ENCODE peak calls at places on chromosomes 6 and 20, in five cellular contexts. C is breast epithelium, N is lower lobe of right lung, H is right lobe of liver, X is WERI-Rb-1. S is an unnamed sample.

GRCh38 chr6:125232466-125232865 is 69.3 kb downstream of the HDDC2 start:
- DNase-seq in C (no peak), N (no peak), H (no peak), X (no peak), S (no peak)

GRCh38 chr20:54340667-54341081 is 132.8 kb downstream of the PFDN4 start:
- DNase-seq in C (no peak), N (no peak), H (no peak), X (no peak), S (no peak)

GRCh38 chr6:163302747-163303146 is 111.8 kb upstream of the QKI start:
- DNase-seq in C (no peak), N (no peak), H (no peak), X (no peak), S (no peak)

GRCh38 chr20:11431613-11432012 is 486.1 kb upstream of the BTBD3 start:
- DNase-seq in C (no peak), N (no peak), H (no peak), X (no peak), S (no peak)

GRCh38 chr6:90469906-90470305 is 117.0 kb downstream of the MAP3K7 start:
- DNase-seq in C (no peak), N (no peak), H (no peak), X (no peak), S (no peak)

GRCh38 chr6:26172496-26172958 is 85.3 kb downstream of the HFE start:
- DNase-seq in C (no peak), N (no peak), H (no peak), X (no peak), S (no peak)

GRCh38 chr6:52596371-52597028 is 19.6 kb upstream of the TRAM2 start:
- DNase-seq in C (no peak), N (no peak), H (no peak), X (no peak), S (no peak)

GRCh38 chr20:62900692-62901584 is 25.4 kb downstream of the DIDO1 start:
- DNase-seq in C (no peak), N (no peak), H (peak; percentile 41), X (peak; percentile 37), S (no peak)

GRCh38 chr6:121652726-121653623 is 217.5 kb downstream of the GJA1 start:
- DNase-seq in C (no peak), N (no peak), H (no peak), X (no peak), S (no peak)

GRCh38 chr6:79468116-79468515 is 69.1 kb downstream of the LCA5 start:
- DNase-seq in C (no peak), N (no peak), H (no peak), X (no peak), S (no peak)

GRCh38 chr6:6968357-6968730 is 139.4 kb upstream of the RREB1 start:
- DNase-seq in C (no peak), N (no peak), H (no peak), X (no peak), S (no peak)

GRCh38 chr20:48897298-48898044 is 24.0 kb upstream of the ARFGEF2 start:
- DNase-seq in C (no peak), N (no peak), H (no peak), X (no peak), S (no peak)

GRCh38 chr20:33796263-33796906 is 14.8 kb upstream of the CHMP4B start:
- DNase-seq in C (peak; percentile 75), N (peak; percentile 62), H (no peak), X (no peak), S (no peak)

GRCh38 chr20:53834044-53834442 is 236.4 kb downstream of the BCAS1 start:
- DNase-seq in C (no peak), N (no peak), H (no peak), X (no peak), S (no peak)

GRCh38 chr6:166672146-166672545 is 45.1 kb upstream of the RPS6KA2 start:
- DNase-seq in C (peak; percentile 14), N (no peak), H (no peak), X (no peak), S (no peak)

GRCh38 chr6:166670013-166670412 is 43.0 kb upstream of the RPS6KA2 start:
- DNase-seq in C (no peak), N (no peak), H (no peak), X (no peak), S (no peak)

GRCh38 chr6:166672624-166673165 is 45.6 kb upstream of the RPS6KA2 start:
- DNase-seq in C (peak; percentile 30), N (no peak), H (no peak), X (no peak), S (no peak)

GRCh38 chr6:166670894-166671293 is 43.8 kb upstream of the RPS6KA2 start:
- DNase-seq in C (no peak), N (no peak), H (no peak), X (no peak), S (no peak)

DNA sequence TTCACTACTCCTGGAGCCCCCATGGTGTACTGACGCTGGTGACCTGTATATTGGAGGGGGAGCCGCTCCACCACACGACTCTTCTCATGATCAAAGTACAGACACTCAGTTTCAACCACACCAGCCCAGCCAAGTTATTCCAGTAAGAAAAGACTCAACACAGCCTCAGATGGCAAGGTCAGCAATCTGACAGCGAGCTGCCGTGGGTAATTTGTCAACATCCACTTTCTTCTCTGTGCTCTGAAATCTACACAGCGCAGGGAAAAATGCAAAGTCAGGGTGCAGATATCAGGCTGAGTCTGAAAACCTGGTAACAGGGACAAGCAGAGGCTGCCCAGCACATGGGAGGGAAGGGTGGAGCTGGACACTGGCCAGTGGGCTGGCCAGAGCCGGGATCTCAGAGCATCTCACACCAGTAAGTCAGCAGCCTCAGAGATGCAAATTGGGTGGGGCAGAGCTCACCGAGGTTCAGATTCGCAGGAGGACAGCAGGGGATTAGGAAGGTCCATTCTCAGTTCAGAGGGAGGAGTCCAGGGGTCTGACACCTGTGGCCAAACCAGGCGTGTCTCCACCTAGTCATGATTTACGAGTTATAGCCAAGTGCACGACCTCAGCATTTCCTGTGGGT is 44.5 kb upstream of the RPS6KA2 start:
- DNase-seq in C (peak; percentile 24), N (no peak), H (no peak), X (peak; percentile 43), S (no peak)
- H3K27ac ChIP-seq in C (no peak overlapping the region), N (no peak overlapping the region), H (no peak overlapping the region), X (no peak overlapping the region), S (no peak overlapping the region)

GRCh38 chr6:168322966-168323365 is 3.4 kb upstream of the DACT2 start:
- DNase-seq in C (no peak), N (no peak), H (no peak), X (no peak), S (no peak)

GRCh38 chr6:168318579-168319278 is 848 bp downstream of the DACT2 start:
- DNase-seq in C (no peak), N (no peak), H (no peak), X (no peak), S (no peak)

GRCh38 chr6:168318090-168318489 is 1.5 kb downstream of the DACT2 start:
- DNase-seq in C (no peak), N (no peak), H (no peak), X (no peak), S (no peak)

GRCh38 chr6:168320661-168321060 is 1.1 kb upstream of the DACT2 start:
- DNase-seq in C (no peak), N (no peak), H (no peak), X (no peak), S (no peak)

DNA sequence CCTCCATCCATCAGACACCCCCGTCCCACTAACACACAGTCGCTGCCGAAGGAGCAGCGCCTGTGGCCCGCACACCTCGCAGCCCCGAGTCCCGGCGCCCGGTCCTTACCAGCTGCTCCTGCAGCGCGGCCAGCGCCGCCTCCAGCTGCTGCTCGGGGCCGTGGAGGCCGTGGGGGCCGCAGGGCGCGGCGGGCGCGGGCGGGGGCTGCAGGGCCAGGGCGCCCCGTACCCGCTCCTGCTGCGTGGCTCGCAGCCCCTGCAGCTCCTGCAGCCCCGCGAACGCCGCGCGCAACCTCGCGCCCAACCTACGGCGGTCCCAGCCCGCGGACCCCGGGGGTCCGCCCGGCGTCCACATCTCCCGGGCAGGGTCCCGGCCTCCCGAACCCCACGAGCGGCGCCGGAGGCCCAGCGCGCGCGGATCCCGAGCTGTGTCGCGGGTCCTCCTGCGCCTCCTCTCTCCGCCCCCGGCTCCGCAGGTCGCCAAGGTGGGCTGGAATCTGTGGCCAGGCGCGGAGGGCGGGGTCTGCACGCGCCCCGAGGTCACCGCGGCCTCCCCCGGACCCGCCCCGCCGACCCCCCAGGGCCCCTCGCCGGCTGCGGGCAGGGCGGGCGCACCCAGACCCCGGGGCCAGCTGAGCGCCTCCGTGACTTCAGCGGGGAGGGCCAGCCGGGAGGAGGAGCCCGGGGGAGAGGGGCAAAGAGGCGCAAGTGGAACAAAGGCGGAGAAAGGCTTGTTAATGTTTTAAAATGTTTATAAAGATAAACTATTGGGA is at the start of gene DACT2:
- DNase-seq in C (no peak), N (no peak), H (no peak), X (no peak), S (no peak)
- H3K4me3 ChIP-seq in C (peak within 1 kb of the TSS; percentile 53), N (peak within 1 kb of the TSS; percentile 51), H (peak within 1 kb of the TSS; percentile 16), X (peak within 1 kb of the TSS; percentile 34), S (peak within 1 kb of the TSS; percentile 66)

GRCh38 chr6:166862287-166862977 is 93.9 kb downstream of the RNASET2 start:
- DNase-seq in C (no peak), N (no peak), H (no peak), X (peak; percentile 67), S (no peak)
- TF ChIP-seq CTCF in C (no peak), N (peak; percentile 18), H (no peak), X (peak; percentile 38), S (no peak)

GRCh38 chr6:119603501-119603900 is 253.9 kb upstream of the MAN1A1 start:
- DNase-seq in C (no peak), N (no peak), H (no peak), X (no peak), S (no peak)
- H3K27ac ChIP-seq in C (no peak overlapping the region), N (no peak overlapping the region), H (no peak overlapping the region), X (no peak overlapping the region), S (no peak overlapping the region)

GRCh38 chr6:3625161-3625979 is 126.1 kb downstream of the PXDC1 start:
- DNase-seq in C (peak; percentile 39), N (no peak), H (no peak), X (no peak), S (peak; percentile 49)

GRCh38 chr6:3623451-3624267 is 127.9 kb downstream of the PXDC1 start:
- DNase-seq in C (peak; percentile 40), N (no peak), H (no peak), X (no peak), S (peak; percentile 41)

GRCh38 chr6:3627501-3627900 is 124.0 kb downstream of the PXDC1 start:
- DNase-seq in C (peak; percentile 48), N (no peak), H (no peak), X (no peak), S (peak; percentile 45)

GRCh38 chr6:3625980-3626533 is 125.5 kb downstream of the PXDC1 start:
- DNase-seq in C (peak; percentile 24), N (no peak), H (no peak), X (no peak), S (peak; percentile 47)

DNA sequence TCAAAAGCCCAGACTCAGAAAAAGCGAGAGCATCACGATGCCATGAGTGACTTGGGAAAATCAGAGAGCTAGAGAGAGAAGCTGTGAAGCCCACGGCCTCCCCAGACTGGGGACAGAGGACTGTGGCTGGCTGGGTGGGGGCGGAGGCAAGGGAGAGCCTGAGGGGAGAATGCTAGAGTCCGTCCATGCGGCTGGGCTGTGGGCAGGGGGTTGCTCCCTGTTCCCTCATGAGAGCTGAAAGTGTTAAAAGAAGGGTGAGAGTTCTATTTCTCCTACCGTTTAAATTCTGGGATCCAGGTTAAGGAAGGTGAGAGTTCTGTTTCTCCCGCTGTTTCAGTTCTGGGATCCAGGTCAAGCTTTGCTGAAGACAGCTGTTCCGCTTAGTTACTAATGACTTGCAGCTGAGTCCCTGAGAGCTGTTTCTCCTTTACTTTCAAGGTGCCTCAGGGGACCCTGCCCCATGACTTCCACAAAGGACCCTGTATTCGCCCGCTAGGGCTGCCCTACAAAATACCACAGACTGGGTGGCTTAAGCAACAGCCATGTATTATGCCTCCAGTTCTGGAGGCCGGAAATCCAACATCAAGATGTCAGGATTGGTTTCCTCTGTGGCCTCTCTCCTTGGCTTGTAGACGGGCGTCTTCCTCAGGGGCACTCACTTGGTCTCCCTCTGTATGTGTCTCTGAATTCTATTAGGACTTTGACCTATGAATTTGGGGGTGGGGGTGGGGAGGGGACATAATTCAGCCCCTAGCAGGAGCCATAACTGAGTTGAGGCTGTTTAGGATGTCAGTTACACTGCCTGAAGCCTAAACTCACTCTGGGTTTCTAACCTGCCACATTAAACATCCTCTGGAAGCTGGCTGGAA is 127.0 kb downstream of the PXDC1 start:
- DNase-seq in C (peak; percentile 14), N (no peak), H (no peak), X (no peak), S (peak; percentile 53)
- H3K4me3 ChIP-seq in C (no peak overlapping the region), N (no peak overlapping the region), H (no peak overlapping the region), X (no peak overlapping the region), S (no peak overlapping the region)